ENCODE peak calls at places on chromosome 21, in four cellular contexts. One of them, this sample, is unnamed.

GRCh38 chr21:21688877-21689276 is 690.7 kb downstream of the NCAM2 start:
- DNase-seq in choroid plexus epithelial cell: peak; percentile 76
- DNase-seq in pancreas: no peak
- DNase-seq in endothelial cell of umbilical vein: no peak
- DNase-seq in this sample: no peak

GRCh38 chr21:26487981-26488480 is 85.1 kb downstream of the CYYR1 start:
- DNase-seq in endothelial cell of umbilical vein: no peak
- DNase-seq in choroid plexus epithelial cell: no peak
- DNase-seq in pancreas: no peak
- DNase-seq in this sample: no peak

GRCh38 chr21:43736224-43736883 is 17.4 kb downstream of the PDXK start:
- DNase-seq in pancreas: no peak
- DNase-seq in endothelial cell of umbilical vein: no peak
- DNase-seq in choroid plexus epithelial cell: peak; percentile 17
- DNase-seq in this sample: no peak

GRCh38 chr21:31780944-31781343 is 49.0 kb upstream of the SCAF4 start:
- DNase-seq in pancreas: no peak
- DNase-seq in endothelial cell of umbilical vein: no peak
- DNase-seq in choroid plexus epithelial cell: peak; percentile 12
- DNase-seq in this sample: peak; percentile 80

GRCh38 chr21:43827015-43827611 is 37.7 kb downstream of the RRP1 start:
- DNase-seq in choroid plexus epithelial cell: peak; percentile 39
- DNase-seq in pancreas: peak; percentile 38
- DNase-seq in endothelial cell of umbilical vein: no peak
- DNase-seq in this sample: peak; percentile 56

GRCh38 chr21:20997308-20997632 is 939 bp upstream of the NCAM2 start:
- DNase-seq in endothelial cell of umbilical vein: no peak
- DNase-seq in choroid plexus epithelial cell: peak; percentile 11
- DNase-seq in pancreas: peak; percentile 65
- DNase-seq in this sample: no peak

GRCh38 chr21:41879190-41879998 is at the start of gene PRDM15:
- DNase-seq in choroid plexus epithelial cell: peak; percentile 90
- DNase-seq in endothelial cell of umbilical vein: peak; percentile 46
- DNase-seq in pancreas: peak; percentile 94
- DNase-seq in this sample: peak; percentile 28

GRCh38 chr21:16055012-16055411 is 325.2 kb downstream of the USP25 start:
- DNase-seq in endothelial cell of umbilical vein: no peak
- DNase-seq in pancreas: no peak
- DNase-seq in choroid plexus epithelial cell: no peak
- DNase-seq in this sample: no peak

GRCh38 chr21:42353623-42354022 is 2.8 kb upstream of the TFF2 start:
- DNase-seq in choroid plexus epithelial cell: no peak
- DNase-seq in pancreas: no peak
- DNase-seq in endothelial cell of umbilical vein: no peak
- DNase-seq in this sample: no peak

GRCh38 chr21:35732788-35733187 is 327.5 kb downstream of the SETD4 start:
- DNase-seq in pancreas: no peak
- DNase-seq in choroid plexus epithelial cell: no peak
- DNase-seq in endothelial cell of umbilical vein: no peak
- DNase-seq in this sample: peak; percentile 83

GRCh38 chr21:45420623-45421041 is 15.7 kb downstream of the COL18A1 start:
- DNase-seq in endothelial cell of umbilical vein: no peak
- DNase-seq in choroid plexus epithelial cell: no peak
- DNase-seq in pancreas: peak; percentile 75
- DNase-seq in this sample: no peak

GRCh38 chr21:45418301-45419071 is 13.5 kb downstream of the COL18A1 start:
- DNase-seq in choroid plexus epithelial cell: no peak
- DNase-seq in endothelial cell of umbilical vein: no peak
- DNase-seq in pancreas: peak; percentile 50
- DNase-seq in this sample: no peak

GRCh38 chr21:45421071-45421845 is 16.3 kb downstream of the COL18A1 start:
- DNase-seq in endothelial cell of umbilical vein: no peak
- DNase-seq in choroid plexus epithelial cell: no peak
- DNase-seq in pancreas: peak; percentile 82
- DNase-seq in this sample: peak; percentile 39

GRCh38 chr21:45419162-45419561 is 14.2 kb downstream of the COL18A1 start:
- DNase-seq in pancreas: peak; percentile 29
- DNase-seq in endothelial cell of umbilical vein: no peak
- DNase-seq in choroid plexus epithelial cell: no peak
- DNase-seq in this sample: no peak

GRCh38 chr21:45420061-45420521 is 15.1 kb downstream of the COL18A1 start:
- DNase-seq in endothelial cell of umbilical vein: no peak
- DNase-seq in pancreas: peak; percentile 66
- DNase-seq in choroid plexus epithelial cell: no peak
- DNase-seq in this sample: no peak
- H3K4me3 ChIP-seq in endothelial cell of umbilical vein: no peak overlapping the region
- H3K4me3 ChIP-seq in pancreas: no peak overlapping the region
- H3K4me3 ChIP-seq in choroid plexus epithelial cell: no peak overlapping the region
- H3K4me3 ChIP-seq in this sample: no peak overlapping the region

GRCh38 chr21:34004984-34005383 is 68.4 kb upstream of the MRPS6 start:
- DNase-seq in choroid plexus epithelial cell: no peak
- DNase-seq in pancreas: no peak
- DNase-seq in endothelial cell of umbilical vein: no peak
- DNase-seq in this sample: no peak
- H3K4me3 ChIP-seq in choroid plexus epithelial cell: no peak overlapping the region
- H3K4me3 ChIP-seq in pancreas: no peak overlapping the region
- H3K4me3 ChIP-seq in endothelial cell of umbilical vein: no peak overlapping the region
- H3K4me3 ChIP-seq in this sample: no peak overlapping the region

GRCh38 chr21:18053151-18053550 is 191.5 kb upstream of the CHODL start:
- DNase-seq in endothelial cell of umbilical vein: no peak
- DNase-seq in pancreas: no peak
- DNase-seq in choroid plexus epithelial cell: no peak
- DNase-seq in this sample: no peak
- H3K4me3 ChIP-seq in endothelial cell of umbilical vein: no peak overlapping the region
- H3K4me3 ChIP-seq in pancreas: no peak overlapping the region
- H3K4me3 ChIP-seq in choroid plexus epithelial cell: no peak overlapping the region
- H3K4me3 ChIP-seq in this sample: no peak overlapping the region

DNA sequence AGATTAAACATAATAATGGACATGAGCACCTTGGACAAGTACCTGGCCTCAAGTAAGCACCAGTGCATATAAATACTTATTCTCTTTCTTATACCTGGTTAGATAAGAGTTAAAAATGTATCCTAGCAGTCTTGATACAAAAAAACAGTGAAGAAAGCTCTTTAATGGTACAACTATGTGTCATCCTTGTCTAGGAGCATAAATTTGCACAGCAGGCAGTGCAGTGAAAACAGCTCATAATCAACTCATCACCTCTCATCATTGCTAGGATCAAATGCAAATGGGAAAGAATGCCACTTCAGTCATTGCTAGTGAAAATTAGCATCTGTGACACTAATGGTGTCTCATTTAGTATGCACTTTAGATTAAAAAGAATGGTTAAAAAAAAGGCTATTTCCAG is 7.6 kb downstream of the SAMSN1 start:
- DNase-seq in pancreas: no peak
- DNase-seq in endothelial cell of umbilical vein: no peak
- DNase-seq in choroid plexus epithelial cell: peak; percentile 45
- DNase-seq in this sample: peak; percentile 15
- H3K4me3 ChIP-seq in pancreas: no peak overlapping the region
- H3K4me3 ChIP-seq in endothelial cell of umbilical vein: no peak overlapping the region
- H3K4me3 ChIP-seq in choroid plexus epithelial cell: no peak overlapping the region
- H3K4me3 ChIP-seq in this sample: no peak overlapping the region

This sample was measured in bronchial epithelial cell.